ENCODE peak calls at places on chromosomes 5 and 9, in ten cellular contexts. D is heart left ventricle; H is CD8-positive, alpha-beta T cell; T is cardiac muscle cell; Y is HCT116; E is mesendoderm; Q is CD8-positive, alpha-beta memory T cell; F is colonic mucosa; A is neuronal stem cell; J is A673. B is an unnamed sample. For H3K36me3, the result is how much of the 10 kb centered on the place peaks cover.

GRCh38 chr9:36040271-36040925 is 3.7 kb downstream of the RECK start:
- DNase-seq in Y (no peak), A (no peak), J (no peak), H (no peak), E (no peak), T (peak), F (no peak), Q (no peak), D (no peak), B (no peak)

GRCh38 chr5:79774171-79774854 is 84.7 kb downstream of the CMYA5 start:
- DNase-seq in H (no peak), Q (peak), T (peak), E (peak), D (no peak), J (peak), Y (peak), F (no peak), A (no peak), B (no peak)

GRCh38 chr5:33441241-33441844 is 578 bp downstream of the TARS1 start:
- DNase-seq in F (peak), H (peak), J (peak), D (no peak), E (no peak), A (no peak), Y (peak), T (peak), Q (no peak), B (no peak)

GRCh38 chr5:77077821-77078176 is 9.3 kb downstream of the ZBED3 start:
- DNase-seq in D (no peak), F (no peak), Q (no peak), H (no peak), J (no peak), T (no peak), A (no peak), Y (no peak), E (no peak), B (no peak)

GRCh38 chr9:95505676-95506437 is 10.9 kb downstream of the PTCH1 start:
- DNase-seq in D (peak), Y (no peak), H (peak), E (peak), J (peak), A (peak), T (peak), F (peak), Q (peak), B (peak)

GRCh38 chr5:14249258-14250093 is 106.3 kb downstream of the TRIO start:
- DNase-seq in J (no peak), Y (no peak), A (no peak), D (no peak), T (no peak), Q (no peak), F (no peak), E (no peak), H (no peak), B (no peak)

GRCh38 chr5:179588166-179588565 is 35.3 kb downstream of the HNRNPH1 start:
- DNase-seq in Q (no peak), A (no peak), D (no peak), H (no peak), E (no peak), J (no peak), Y (no peak), F (no peak), T (no peak), B (no peak)

GRCh38 chr9:112025886-112026285 is 129.3 kb downstream of the UGCG start:
- DNase-seq in Y (no peak), J (no peak), E (no peak), A (no peak), Q (no peak), H (no peak), D (no peak), F (no peak), T (no peak), B (no peak)

GRCh38 chr5:96079075-96079474 is 117.4 kb upstream of the ELL2 start:
- DNase-seq in T (peak), D (no peak), Q (no peak), A (no peak), J (peak), Y (peak), F (no peak), H (no peak), E (peak), B (no peak)

GRCh38 chr5:91170266-91170665 is 212.9 kb downstream of the ARRDC3 start:
- DNase-seq in D (no peak), H (no peak), Q (no peak), Y (no peak), T (peak), A (no peak), E (no peak), J (peak), F (no peak), B (no peak)

GRCh38 chr5:161921781-161922180 is 73.9 kb downstream of the GABRA1 start:
- DNase-seq in A (no peak), F (no peak), H (no peak), Q (no peak), Y (no peak), T (no peak), D (no peak), J (no peak), E (no peak), B (no peak)

GRCh38 chr5:102764381-102765005 is 9.4 kb downstream of the PAM start:
- DNase-seq in F (no peak), A (no peak), J (no peak), Y (no peak), H (no peak), T (no peak), D (no peak), E (no peak), Q (no peak), B (no peak)

DNA sequence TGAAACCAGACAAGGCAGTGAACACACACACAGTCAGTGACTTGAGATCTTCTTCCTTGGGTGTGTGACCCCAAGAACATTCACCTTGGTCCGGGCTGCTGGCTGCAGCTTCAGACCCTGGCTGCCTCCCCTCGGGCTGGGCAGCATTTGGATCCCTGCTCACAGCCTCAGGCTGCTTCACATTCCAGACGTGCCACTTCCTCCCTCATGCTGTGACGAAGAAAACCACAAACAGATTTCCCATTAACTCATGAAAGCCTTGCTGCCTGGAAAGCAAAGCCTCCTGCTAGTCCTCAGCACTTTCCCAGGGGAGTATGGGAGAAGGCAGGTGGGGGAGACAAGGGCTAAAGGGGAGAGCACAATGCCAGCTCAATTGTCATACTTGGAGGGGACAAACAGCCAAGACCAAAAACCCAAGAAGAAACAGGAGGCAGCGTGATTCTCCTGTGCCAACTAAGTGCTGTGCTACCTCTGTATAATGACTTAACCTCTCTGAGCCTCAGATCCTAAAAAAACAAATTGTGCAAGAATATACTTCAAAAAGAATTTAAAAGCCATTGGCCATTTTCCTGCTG is 594.6 kb upstream of the BRINP1 start:
- DNase-seq in E (peak), H (no peak), D (no peak), T (peak), J (peak), F (no peak), A (peak), Q (no peak), Y (peak), B (no peak)
- H3K27ac ChIP-seq in E (peak), H (no peak), D (no peak), T (no peak), J (no peak), F (no peak), A (peak), Q (no peak), Y (no peak), B (no peak)

GRCh38 chr9:131290767-131291370 is 1.3 kb downstream of the PLPP7 start:
- DNase-seq in T (no peak), Y (no peak), Q (no peak), E (no peak), A (no peak), J (no peak), D (no peak), F (no peak), H (no peak), B (no peak)

GRCh38 chr9:131291795-131292315 is 2.3 kb downstream of the PLPP7 start:
- DNase-seq in D (no peak), T (no peak), F (no peak), Y (no peak), J (no peak), Q (no peak), E (no peak), A (no peak), H (no peak), B (no peak)

GRCh38 chr9:131289301-131290038 is at the start of gene PLPP7:
- DNase-seq in Y (no peak), F (no peak), A (no peak), T (peak), J (no peak), E (peak), D (peak), H (no peak), Q (no peak), B (peak)

GRCh38 chr9:131288217-131288616 is 1.3 kb upstream of the PLPP7 start:
- DNase-seq in J (no peak), Q (no peak), H (no peak), T (no peak), D (no peak), F (no peak), Y (no peak), E (no peak), A (no peak), B (peak)

DNA sequence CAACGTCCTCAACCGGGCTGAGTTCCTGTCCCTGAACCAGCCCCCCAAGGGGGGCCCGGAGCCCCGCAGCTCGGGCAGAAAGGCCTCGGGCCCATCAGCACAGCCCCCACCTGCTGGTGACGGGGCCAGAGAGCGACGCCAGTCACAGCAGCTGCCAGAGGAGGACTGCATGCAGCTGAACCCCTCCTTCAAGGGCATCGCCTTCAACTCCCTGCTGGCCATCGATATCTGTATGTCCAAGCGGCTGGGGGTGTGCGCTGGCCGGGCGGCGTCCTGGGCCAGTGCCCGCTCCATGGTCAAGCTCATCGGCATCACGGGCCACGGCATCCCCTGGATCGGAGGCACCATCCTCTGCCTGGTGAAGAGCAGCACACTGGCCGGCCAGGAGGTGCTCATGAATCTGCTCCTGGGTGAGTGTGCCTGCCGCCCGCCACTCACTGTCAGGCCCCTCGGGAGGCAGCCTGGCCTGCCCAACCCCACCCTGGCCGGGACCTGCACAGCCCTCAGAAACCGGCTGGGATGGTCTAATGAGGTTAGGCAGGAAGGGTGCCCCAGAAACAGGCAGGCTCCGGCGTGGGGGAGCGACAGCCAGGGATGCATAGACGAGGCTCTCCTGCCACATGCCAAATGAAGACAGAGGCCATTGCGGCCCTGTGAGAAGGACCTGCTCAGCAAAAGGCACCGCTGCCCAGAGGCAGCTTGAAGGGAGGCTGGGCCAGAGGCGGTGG is 680 bp downstream of the PLPP7 start:
- DNase-seq in Q (no peak), F (no peak), E (no peak), D (no peak), J (no peak), Y (no peak), T (no peak), A (no peak), H (no peak), B (peak)
- H3K4me3 ChIP-seq in Q (no peak), F (peak), E (no peak), D (peak), J (no peak), Y (no peak), T (peak), A (peak), H (no peak), B (peak)

GRCh38 chr9:101114317-101114716 is 85.8 kb downstream of the PLPPR1 start:
- DNase-seq in D (no peak), H (no peak), A (no peak), J (no peak), F (no peak), T (no peak), E (peak), Q (no peak), Y (no peak), B (no peak)

GRCh38 chr9:101119206-101119819 is 90.8 kb downstream of the PLPPR1 start:
- DNase-seq in Q (no peak), D (peak), T (peak), H (no peak), F (peak), A (peak), E (peak), Y (peak), J (peak), B (peak)

GRCh38 chr9:101115062-101115461 is 86.5 kb downstream of the PLPPR1 start:
- DNase-seq in E (peak), A (no peak), J (no peak), Y (no peak), F (no peak), D (no peak), Q (no peak), H (no peak), T (no peak), B (no peak)

GRCh38 chr9:101121836-101122399 is 93.4 kb downstream of the PLPPR1 start:
- DNase-seq in Q (no peak), J (peak), D (no peak), H (no peak), F (no peak), T (no peak), Y (no peak), E (no peak), A (no peak), B (no peak)

GRCh38 chr9:101117091-101117490 is 88.6 kb downstream of the PLPPR1 start:
- DNase-seq in H (no peak), T (no peak), Y (no peak), A (no peak), J (no peak), D (no peak), Q (no peak), E (peak), F (no peak), B (no peak)
- H3K36me3 ChIP-seq in H (under half), T (under half), Y (under half), A (under half), J (under half), D (under half), Q (under half), E (under half), F (under half), B (under half)

DNA sequence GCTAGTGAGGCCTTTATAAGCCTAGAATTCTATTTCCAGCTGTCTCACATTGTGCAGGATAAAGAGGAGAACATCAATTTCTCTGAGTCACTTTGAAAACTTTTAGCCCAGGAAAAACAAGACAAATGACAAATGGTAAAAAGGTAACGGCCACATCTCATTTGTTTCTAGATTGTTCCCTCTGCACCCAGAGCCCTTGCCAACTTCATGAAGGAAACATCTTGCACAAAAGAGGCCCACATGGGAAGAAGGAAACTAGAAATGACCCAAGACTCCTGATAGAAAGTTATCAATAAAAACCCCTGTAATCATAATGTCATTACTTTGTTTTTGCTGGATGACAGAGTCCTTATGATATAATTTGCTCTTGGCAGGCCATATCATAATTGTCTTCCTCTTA is 5.3 kb downstream of the DPYSL3 start:
- DNase-seq in D (no peak), J (no peak), Q (no peak), E (no peak), H (no peak), T (no peak), F (no peak), Y (no peak), A (no peak), B (no peak)
- H3K27ac ChIP-seq in D (peak), J (no peak), Q (no peak), E (no peak), H (no peak), T (no peak), F (no peak), Y (no peak), A (no peak), B (no peak)

DNA sequence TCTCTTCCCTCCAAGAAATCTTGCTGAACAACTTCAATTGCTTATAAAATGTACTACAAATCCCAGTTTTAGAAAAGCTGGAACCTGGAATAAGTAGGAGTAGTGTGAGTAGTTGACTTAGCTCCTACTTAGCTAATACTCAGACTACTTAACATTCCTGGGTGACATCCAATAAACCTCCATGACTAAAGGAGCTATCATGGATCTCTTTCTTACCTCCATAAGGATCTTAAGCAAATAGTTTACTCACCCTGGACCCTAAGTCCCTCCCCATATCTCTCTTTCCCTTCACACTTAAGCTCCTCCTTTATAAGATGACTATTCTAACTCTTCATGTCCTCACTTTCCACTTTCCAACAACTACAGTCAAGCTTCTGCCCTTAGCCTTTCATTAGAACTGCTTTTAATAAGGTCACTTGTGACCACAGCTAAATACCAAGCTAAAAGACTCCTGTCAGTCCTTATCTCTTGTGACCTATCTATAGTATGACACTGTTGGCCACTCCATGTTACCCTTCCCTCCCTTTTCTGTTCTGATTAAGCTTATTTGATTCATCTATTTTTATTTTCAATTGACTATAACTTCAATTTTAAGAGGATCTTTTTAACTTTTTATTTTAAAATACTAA is 194.9 kb downstream of the RFX3 start:
- DNase-seq in Y (no peak), Q (no peak), T (peak), E (peak), H (no peak), D (no peak), F (no peak), J (peak), A (no peak), B (no peak)
- H3K4me3 ChIP-seq in Y (no peak), Q (no peak), T (no peak), E (no peak), H (no peak), D (no peak), F (no peak), J (no peak), A (no peak), B (no peak)

DNA sequence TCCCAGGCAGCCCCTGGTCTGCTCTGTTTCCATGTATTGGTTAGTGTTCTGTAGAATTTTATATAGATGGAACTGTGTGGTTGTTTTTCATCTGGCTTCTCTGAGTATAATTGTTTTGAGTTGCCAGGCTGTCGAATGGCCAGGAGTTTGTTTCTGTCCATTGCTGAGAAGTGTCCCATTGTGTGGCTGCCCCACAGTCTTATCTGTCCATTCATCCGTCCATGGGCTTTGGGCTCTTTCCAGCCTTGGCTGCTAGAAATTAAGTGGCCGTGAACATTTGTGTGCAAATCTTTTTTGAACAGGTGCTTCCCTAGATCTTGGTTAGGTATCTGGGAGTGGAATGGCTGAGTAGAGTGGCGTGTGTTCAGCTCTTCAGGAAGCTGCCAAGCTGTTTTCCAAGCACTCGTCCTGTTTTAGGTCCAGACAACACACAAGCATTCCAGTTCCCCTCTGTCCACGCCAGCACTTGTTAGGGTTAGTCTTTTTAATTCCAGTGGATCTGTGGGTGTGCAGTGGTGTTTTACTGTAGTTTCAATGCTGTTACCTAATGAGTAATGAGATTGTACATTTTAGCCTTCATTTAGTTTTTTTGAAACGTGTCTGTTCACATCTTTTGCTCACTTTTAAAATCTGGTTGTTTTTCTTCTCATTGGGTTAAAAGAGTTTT is 122.2 kb upstream of the CACNA1B start:
- DNase-seq in J (no peak), T (no peak), F (no peak), A (no peak), D (no peak), H (no peak), E (no peak), Y (no peak), Q (no peak), B (no peak)
- H3K36me3 ChIP-seq in J (under half), T (under half), F (under half), A (under half), D (under half), H (under half), E (under half), Y (under half), Q (under half), B (under half)

GRCh38 chr9:123108976-123109375 is 75.5 kb downstream of the GPR21 start:
- DNase-seq in Y (no peak), T (no peak), D (no peak), F (no peak), E (no peak), J (no peak), H (no peak), A (no peak), Q (no peak), B (no peak)

GRCh38 chr9:123109540-123110279 is 76.2 kb downstream of the GPR21 start:
- DNase-seq in D (no peak), Q (no peak), T (no peak), A (no peak), J (no peak), F (no peak), H (no peak), Y (no peak), E (no peak), B (no peak)

GRCh38 chr9:123113185-123113584 is 79.7 kb downstream of the GPR21 start:
- DNase-seq in J (no peak), H (no peak), Y (no peak), D (no peak), T (no peak), F (no peak), E (no peak), Q (no peak), A (no peak), B (no peak)

GRCh38 chr9:123111977-123112869 is 78.8 kb downstream of the GPR21 start:
- DNase-seq in D (peak), Q (peak), H (no peak), A (no peak), J (no peak), F (no peak), Y (no peak), T (peak), E (peak), B (no peak)

GRCh38 chr9:123111427-123111826 is 78.0 kb downstream of the GPR21 start:
- DNase-seq in J (no peak), H (no peak), F (no peak), Y (no peak), A (no peak), Q (no peak), T (no peak), D (peak), E (no peak), B (no peak)
- H3K27ac ChIP-seq in J (no peak), H (no peak), F (no peak), Y (no peak), A (peak), Q (no peak), T (peak), D (no peak), E (no peak), B (peak)